ENCODE peak calls at places on chromosomes 4 and X, in five cellular contexts. T, J, X, U and F are unnamed samples. For H3K9me3, the result is how much of the 10 kb centered on the place peaks cover.

GRCh38 chr4:68630371-68630770 is 40.1 kb downstream of the UGT2B15 start:
- DNase-seq in T (no peak), J (no peak), X (no peak), U (no peak), F (no peak)

GRCh38 chrX:23118890-23119527 is 119.2 kb downstream of the DDX53 start:
- DNase-seq in T (no peak), J (no peak), X (no peak), U (no peak), F (no peak)

GRCh38 chr4:7217453-7218310 is 25.3 kb downstream of the SORCS2 start:
- DNase-seq in T (no peak), J (no peak), X (no peak), U (no peak), F (no peak)

GRCh38 chr4:189592905-189593304 is 347.8 kb upstream of the FRG1 start:
- DNase-seq in T (no peak), J (no peak), X (no peak), U (no peak), F (no peak)

GRCh38 chr4:173609158-173609557 is 79.1 kb upstream of the HAND2 start:
- DNase-seq in T (no peak), J (no peak), X (no peak), U (no peak), F (no peak)

GRCh38 chr4:54677416-54677815 is 19.7 kb downstream of the KIT start:
- DNase-seq in T (no peak), J (no peak), X (no peak), U (no peak), F (no peak)

GRCh38 chr4:40251366-40251765 is 54.5 kb downstream of the RHOH start:
- DNase-seq in T (no peak), J (no peak), X (no peak), U (no peak), F (no peak)

GRCh38 chrX:13898603-13899002 is 81.7 kb upstream of the GPM6B start:
- DNase-seq in T (no peak), J (no peak), X (no peak), U (no peak), F (no peak)

GRCh38 chr4:147398556-147398955 is 82.3 kb upstream of the EDNRA start:
- DNase-seq in T (no peak), J (no peak), X (no peak), U (no peak), F (no peak)

GRCh38 chr4:182856862-182857261 is 60.3 kb downstream of the DCTD start:
- DNase-seq in T (no peak), J (no peak), X (no peak), U (no peak), F (no peak)

GRCh38 chrX:40318796-40319195 is 221.0 kb upstream of the BCOR start:
- DNase-seq in T (no peak), J (no peak), X (no peak), U (no peak), F (no peak)
- H3K9me3 ChIP-seq in T (under half), J (under half), X (under half), U (under half), F (under half)

DNA sequence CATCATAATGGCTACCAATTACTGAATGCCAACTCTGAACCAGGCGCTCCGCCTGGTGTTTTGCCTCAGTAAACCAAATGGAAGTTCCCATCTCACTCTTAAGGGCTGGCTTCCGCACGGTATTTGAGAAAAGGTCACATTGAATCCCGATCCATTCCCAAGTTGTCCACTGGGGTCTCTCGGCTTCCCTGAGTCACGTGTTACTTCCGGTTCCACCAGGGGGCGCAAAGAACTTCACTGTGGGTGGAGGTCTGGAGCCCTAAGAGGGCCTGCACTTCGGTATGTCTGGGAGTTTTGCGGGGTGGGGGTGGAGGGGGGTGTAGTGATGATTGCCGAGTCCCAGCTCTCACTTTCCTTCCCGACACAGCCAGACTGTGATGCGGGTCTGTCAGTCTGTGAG is 13.4 kb upstream of the NHS start:
- DNase-seq in T (no peak), J (peak), X (no peak), U (no peak), F (no peak)
- H3K4me3 ChIP-seq in T (no peak), J (peak), X (no peak), U (no peak), F (no peak)

GRCh38 chr4:167550021-167550420 is 315.7 kb upstream of the SPOCK3 start:
- DNase-seq in T (no peak), J (no peak), X (no peak), U (no peak), F (no peak)
- H3K9me3 ChIP-seq in T (under half), J (under half), X (under half), U (under half), F (under half)

DNA sequence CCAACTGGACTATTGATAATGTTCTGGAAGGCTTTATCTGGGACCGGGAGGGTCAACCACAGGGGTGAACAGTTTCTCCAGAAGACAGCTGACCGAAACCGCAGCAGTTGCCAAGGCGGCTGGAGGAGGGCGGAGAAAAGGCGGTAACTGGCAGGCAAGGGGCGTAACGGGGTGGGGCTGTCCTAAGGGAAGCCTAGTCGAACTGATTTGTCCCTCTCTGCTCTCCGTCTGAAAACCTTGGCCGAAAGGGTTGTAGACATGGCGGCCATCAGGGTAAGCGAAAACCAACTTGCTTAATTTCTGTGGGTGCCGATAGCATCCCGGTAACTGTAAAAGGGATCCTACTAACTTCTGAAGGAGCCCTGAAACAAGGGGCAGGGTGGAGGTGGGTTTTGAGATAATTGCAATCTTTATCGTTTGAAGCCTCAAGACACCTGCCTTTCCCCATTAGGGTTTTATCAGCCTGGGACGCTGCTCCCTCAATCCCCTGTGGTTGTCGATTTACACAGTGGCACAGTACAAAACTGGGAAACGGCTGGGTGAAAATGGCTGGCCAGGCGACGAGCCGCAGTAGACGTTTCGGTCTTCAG is at the start of gene APOOL:
- DNase-seq in T (peak), J (peak), X (peak), U (peak), F (peak)
- H3K4me3 ChIP-seq in T (peak), J (peak), X (peak), U (peak), F (peak)

DNA sequence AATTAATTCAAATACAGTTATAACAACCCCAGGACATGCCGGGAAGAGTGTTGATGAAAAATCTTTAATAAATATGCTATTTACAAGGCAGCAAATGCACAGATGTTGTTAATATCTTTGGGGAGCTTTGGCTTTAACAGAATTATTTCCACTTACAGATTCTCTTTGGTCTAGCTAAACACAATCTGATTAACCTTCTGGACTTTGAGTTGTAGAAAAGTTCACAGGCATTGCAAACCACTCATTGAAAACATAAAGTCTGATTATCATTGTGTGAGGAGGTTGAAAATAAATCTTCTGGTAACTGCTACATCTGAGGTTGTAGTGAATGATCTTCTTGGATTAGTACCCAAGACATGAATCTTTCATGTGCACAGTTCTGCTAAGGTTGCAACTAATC is 255.6 kb downstream of the LHFPL1 start:
- DNase-seq in T (no peak), J (no peak), X (no peak), U (no peak), F (no peak)
- H3K9me3 ChIP-seq in T (under half), J (under half), X (under half), U (under half), F (under half)

DNA sequence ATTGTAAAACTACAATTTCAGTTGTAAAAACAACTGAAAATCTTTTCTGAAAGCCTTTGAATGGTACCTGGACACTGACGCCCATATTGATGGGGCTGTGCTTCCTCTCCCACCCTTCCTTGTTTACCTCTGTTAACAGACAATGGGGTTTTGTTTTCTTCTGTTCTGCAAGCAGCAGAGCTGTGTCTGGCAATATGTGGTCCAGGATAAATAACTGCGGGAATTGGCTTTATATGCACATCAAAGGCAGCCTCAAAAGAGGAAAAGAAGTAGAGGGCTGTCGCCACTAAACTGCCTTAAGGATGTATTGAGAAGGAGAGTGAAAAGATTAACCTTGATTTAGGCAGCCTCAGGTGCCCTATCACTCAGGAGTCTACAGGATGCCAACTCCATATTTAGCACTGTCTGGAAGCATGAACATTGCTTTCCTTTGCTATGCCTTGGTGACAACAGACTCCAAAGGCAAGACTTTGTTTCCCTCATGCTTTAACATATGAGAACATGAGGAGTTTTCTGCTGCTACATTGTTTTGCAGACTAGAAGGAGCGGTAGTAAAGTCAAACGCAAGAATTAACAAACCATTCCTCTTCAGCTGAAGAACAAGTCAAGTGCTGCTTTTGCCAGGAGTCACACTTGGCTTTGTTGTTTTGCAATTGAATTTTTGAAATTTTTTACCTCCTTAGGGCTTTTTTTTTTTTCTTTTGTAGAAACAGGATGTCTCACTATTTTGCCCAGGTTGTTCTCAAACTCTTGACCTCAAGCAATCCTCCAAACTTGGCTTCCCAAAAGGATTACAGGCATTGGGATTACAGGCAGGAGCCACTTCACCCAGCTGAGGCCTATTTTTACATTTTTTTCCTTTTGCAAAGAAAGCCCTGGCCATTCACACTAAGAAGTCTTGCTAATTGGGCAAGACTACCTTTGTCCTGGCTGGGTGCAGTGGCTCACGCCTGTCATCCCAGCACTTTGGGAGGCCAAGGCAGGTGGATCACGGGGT is 3.0 kb downstream of the IL21 start:
- DNase-seq in T (no peak), J (no peak), X (no peak), U (no peak), F (no peak)
- H3K4me3 ChIP-seq in T (no peak), J (no peak), X (no peak), U (no peak), F (no peak)

DNA sequence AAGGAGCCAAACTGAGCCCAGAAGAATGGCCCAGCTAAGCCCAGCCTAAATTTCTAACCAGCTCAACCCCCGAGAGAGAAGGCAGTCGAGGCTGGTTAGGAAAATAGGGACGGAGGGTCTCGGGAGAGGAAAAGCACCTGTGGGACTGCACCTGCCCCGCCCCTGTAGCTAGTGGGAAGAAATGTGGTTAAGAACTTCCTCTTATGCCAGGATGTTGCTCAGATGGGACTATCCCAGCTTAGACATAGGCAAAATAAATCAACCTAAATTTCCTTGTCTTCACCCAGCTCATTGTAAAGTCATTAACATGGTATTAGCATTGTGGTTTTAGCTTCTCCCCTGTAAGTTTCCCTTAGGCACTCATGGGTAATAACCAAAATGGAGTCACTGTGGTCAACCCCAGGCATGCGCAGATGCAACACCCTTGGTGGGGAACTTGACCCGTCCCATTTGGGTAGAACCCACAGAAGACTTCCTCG is 86.8 kb downstream of the ZNF718 start:
- DNase-seq in T (no peak), J (no peak), X (no peak), U (no peak), F (no peak)
- H3K9me3 ChIP-seq in T (under half), J (under half), X (under half), U (under half), F (under half)

GRCh38 chrX:153922286-153922573 is 3.8 kb downstream of the ARHGAP4 start:
- DNase-seq in T (no peak), J (no peak), X (no peak), U (no peak), F (no peak)
- H3K4me3 ChIP-seq in T (no peak), J (no peak), X (no peak), U (peak), F (no peak)

GRCh38 chrX:145410622-145411021 is 163.3 kb downstream of the SPANXN1 start:
- DNase-seq in T (no peak), J (no peak), X (no peak), U (no peak), F (no peak)
- H3K9me3 ChIP-seq in T (under half), J (under half), X (under half), U (under half), F (under half)